ENCODE peak calls at places on chromosomes 11 and 22, in seven cellular contexts. J is heart right ventricle, B is body of pancreas, E is fibroblast of villous mesenchyme, O is IMR-90, Z is Caco-2, H is AG09319. L is an unnamed sample.
A peak's percentile ranks its signal among the peaks of the same experiment; 100 is the strongest.

GRCh38 chr11:62851807-62852522 is 12.6 kb upstream of the WDR74 start:
- DNase-seq in J (no peak), E (no peak), H (no peak), Z (no peak), B (no peak), O (no peak), L (no peak)

GRCh38 chr22:45462034-45462655 is 40.5 kb upstream of the FBLN1 start:
- DNase-seq in J (no peak), E (peak; percentile 33), Z (no peak), H (no peak), B (no peak), O (no peak), L (no peak)

GRCh38 chr11:86288776-86289507 is 13.1 kb upstream of the HIKESHI start:
- DNase-seq in H (no peak), E (no peak), O (no peak), J (no peak), B (no peak), Z (no peak), L (no peak)

GRCh38 chr11:115581871-115582639 is 77.8 kb upstream of the CADM1 start:
- DNase-seq in B (no peak), J (no peak), O (peak; percentile 5), Z (peak; percentile 70), H (no peak), E (peak; percentile 3), L (no peak)

GRCh38 chr22:21951931-21952465 is 650 bp downstream of the PPM1F start:
- DNase-seq in B (peak; percentile 51), O (peak; percentile 53), E (peak; percentile 56), H (no peak), Z (peak; percentile 70), J (peak; percentile 56), L (no peak)

GRCh38 chr11:43920598-43921419 is 21.6 kb upstream of the C11orf96 start:
- DNase-seq in B (peak; percentile 70), H (peak; percentile 90), O (peak; percentile 100), Z (peak; percentile 78), E (peak; percentile 100), J (no peak), L (peak; percentile 46)

GRCh38 chr11:416757-417621 is 2.2 kb upstream of the SIGIRR start:
- DNase-seq in E (peak; percentile 36), O (no peak), B (peak; percentile 81), Z (peak; percentile 87), J (peak; percentile 62), H (no peak), L (no peak)

GRCh38 chr11:111631034-111631665 is 28.9 kb downstream of the SIK2 start:
- DNase-seq in E (no peak), O (peak; percentile 32), H (no peak), Z (no peak), B (no peak), J (no peak), L (no peak)

GRCh38 chr11:106156290-106156937 is 79.0 kb downstream of the AASDHPPT start:
- DNase-seq in H (peak; percentile 58), E (peak; percentile 95), B (peak; percentile 68), O (peak; percentile 83), J (no peak), Z (peak; percentile 64), L (no peak)

GRCh38 chr11:58900479-58901420 is 38.5 kb upstream of the GLYATL1 start:
- DNase-seq in J (peak; percentile 64), B (peak; percentile 81), E (peak; percentile 59), O (peak; percentile 73), H (peak; percentile 27), Z (peak; percentile 90), L (no peak)
- TF ChIP-seq CTCF in J (peak; percentile 52), B (peak; percentile 42), E (peak; percentile 52), O (peak; percentile 74), H (peak; percentile 54), Z (peak; percentile 75), L (peak; percentile 51)

GRCh38 chr22:41092023-41092817 is at the start of gene EP300:
- DNase-seq in J (peak; percentile 84), H (peak; percentile 58), O (peak; percentile 68), E (peak; percentile 74), B (peak; percentile 85), Z (peak; percentile 86), L (peak; percentile 90)
- TF ChIP-seq CTCF in J (peak; percentile 29), H (peak; percentile 22), O (peak; percentile 19), E (peak; percentile 27), B (no peak), Z (peak; percentile 30), L (peak; percentile 38)

DNA sequence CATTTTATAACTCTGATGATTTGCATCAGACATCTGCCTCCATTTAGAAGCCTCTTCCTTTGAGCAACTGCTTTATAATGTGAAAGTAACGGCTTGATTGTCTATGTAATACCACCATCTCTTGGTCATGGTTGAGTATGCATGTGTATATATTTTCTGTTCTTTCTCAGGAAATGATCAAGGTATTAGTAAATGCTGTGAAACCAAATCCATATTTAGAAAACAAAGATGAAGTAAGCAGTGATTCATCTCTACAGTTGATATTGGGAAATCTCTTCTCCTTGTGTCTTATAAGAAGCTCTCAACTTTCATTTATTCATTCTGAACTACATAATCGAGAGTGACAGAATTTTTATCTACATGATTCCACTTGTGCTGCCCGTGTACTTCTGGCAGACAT is 104.6 kb upstream of the ANO3 start:
- DNase-seq in Z (no peak), J (no peak), O (peak; percentile 94), B (no peak), E (peak; percentile 89), H (peak; percentile 91), L (no peak)
- TF ChIP-seq CTCF in Z (peak; percentile 38), J (peak; percentile 47), O (peak; percentile 85), B (peak; percentile 28), E (peak; percentile 59), H (peak; percentile 52), L (peak; percentile 67)

DNA sequence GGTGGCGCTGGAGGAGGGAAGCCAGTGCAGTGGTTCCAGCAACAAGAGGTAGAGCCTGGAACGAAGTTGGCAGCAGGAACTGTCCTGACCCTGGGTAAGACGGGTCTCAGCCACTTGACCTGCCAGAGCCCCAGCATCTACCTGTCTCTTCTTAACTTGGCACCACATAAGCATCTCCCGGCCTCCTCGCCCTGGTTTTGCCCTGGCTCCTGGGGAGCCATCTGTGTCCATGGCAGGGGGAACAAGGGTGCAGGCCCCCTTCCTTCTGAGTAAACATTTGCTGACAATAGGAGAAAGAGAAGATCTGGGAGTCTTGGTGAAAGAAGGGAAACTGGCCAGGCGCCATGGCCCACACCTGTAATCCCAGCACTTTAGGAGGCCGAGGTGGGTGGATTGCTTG is 12.8 kb downstream of the P2RY2 start:
- DNase-seq in E (no peak), Z (peak; percentile 25), B (no peak), H (no peak), O (no peak), J (no peak), L (no peak)
- TF ChIP-seq CTCF in E (no peak), Z (no peak), B (no peak), H (no peak), O (no peak), J (no peak), L (no peak)

DNA sequence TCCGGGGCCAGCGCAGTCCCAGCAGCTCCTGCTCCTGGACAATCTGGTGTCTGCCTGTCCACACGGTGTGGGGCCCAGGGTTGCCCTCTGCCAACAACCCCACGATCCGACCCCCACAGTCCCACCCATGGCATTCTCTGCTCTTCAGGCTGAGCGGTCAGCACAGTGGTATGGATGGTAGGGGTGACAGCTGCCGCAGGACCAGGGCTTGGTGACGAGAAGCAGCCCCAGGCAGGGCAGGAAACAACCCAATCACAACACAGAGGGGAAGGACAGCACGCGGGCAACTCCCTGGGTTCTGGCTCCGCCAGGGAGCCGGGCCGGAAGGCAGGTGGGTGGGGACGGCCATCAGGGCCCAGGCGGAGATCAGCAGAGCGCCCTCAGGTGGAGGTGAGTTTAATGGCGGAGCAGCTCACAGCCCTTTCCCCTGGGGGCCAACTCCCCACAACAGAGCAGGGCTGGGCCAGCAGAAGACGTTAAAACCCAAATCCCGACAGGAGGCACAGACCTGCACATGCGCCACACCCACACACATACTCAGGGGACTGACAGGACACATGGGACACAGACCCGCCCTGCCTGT is 5.3 kb upstream of the CHADL start:
- DNase-seq in E (no peak), J (no peak), O (no peak), B (no peak), H (no peak), Z (no peak), L (no peak)
- TF ChIP-seq CTCF in E (peak; percentile 4), J (no peak), O (no peak), B (no peak), H (no peak), Z (no peak), L (no peak)

GRCh38 chr11:88886796-88887195 is 179.0 kb downstream of the GRM5 start:
- DNase-seq in B (no peak), Z (peak; percentile 57), H (no peak), J (no peak), E (peak; percentile 8), O (peak; percentile 46), L (no peak)
- TF ChIP-seq CTCF in B (no peak), Z (peak; percentile 49), H (peak; percentile 44), J (no peak), E (peak; percentile 18), O (peak; percentile 57), L (no peak)

DNA sequence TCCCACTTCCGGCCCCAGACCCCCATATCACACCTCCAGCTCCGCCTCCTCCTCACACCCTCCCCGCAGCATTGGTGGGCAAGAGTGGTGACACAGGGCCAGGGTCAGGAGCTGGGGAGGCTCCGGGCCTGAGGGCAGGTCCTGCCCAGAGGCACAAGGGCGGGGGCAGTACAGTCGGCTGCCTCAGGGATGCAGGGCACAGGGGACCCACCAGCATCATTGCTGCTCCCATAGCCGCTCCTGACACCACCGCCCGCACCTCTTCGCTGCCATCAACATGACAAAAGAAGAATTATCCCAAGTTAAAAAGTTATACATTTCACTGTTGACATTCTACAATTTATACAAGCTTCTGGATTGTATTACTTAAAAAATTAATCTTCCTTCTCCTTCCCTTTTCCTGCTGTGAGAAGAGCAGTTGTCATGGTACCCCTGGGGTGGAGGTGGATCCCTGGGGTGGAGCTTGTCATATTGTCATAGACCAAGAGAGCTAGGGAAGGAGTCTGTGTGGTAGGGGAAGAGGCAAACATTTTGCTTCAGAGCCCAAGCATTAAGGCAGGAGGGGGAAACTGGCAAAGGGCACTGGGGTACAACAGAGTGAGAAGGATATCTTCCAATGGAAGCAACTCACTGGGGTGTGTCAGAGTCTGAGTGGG is 4.1 kb downstream of the SBF2 start:
- DNase-seq in J (no peak), H (no peak), E (no peak), Z (no peak), O (no peak), B (no peak), L (no peak)
- TF ChIP-seq CTCF in J (no peak), H (no peak), E (no peak), Z (no peak), O (no peak), B (no peak), L (no peak)

GRCh38 chr22:50525104-50525958 is at the start of gene SCO2:
- DNase-seq in O (peak; percentile 97), H (peak; percentile 94), Z (peak; percentile 96), B (peak; percentile 97), J (peak; percentile 98), E (peak; percentile 97), L (peak; percentile 99)

GRCh38 chr22:50526849-50527801 is 1.7 kb upstream of the SCO2 start:
- DNase-seq in H (no peak), E (peak; percentile 63), B (peak; percentile 65), O (no peak), Z (peak; percentile 71), J (peak; percentile 67), L (no peak)

GRCh38 chr22:50524664-50525103 is 714 bp downstream of the SCO2 start:
- DNase-seq in B (no peak), O (no peak), H (no peak), E (no peak), Z (peak; percentile 72), J (no peak), L (no peak)

GRCh38 chr22:50527921-50528681 is 1.7 kb downstream of the TYMP start:
- DNase-seq in E (no peak), O (no peak), B (no peak), Z (peak; percentile 28), J (no peak), H (no peak), L (no peak)

GRCh38 chr22:50525991-50526848 is 822 bp upstream of the SCO2 start:
- DNase-seq in O (peak; percentile 64), J (peak; percentile 87), E (peak; percentile 73), Z (peak; percentile 83), B (peak; percentile 85), H (no peak), L (peak; percentile 92)
- TF ChIP-seq CTCF in O (peak; percentile 64), J (peak; percentile 64), E (peak; percentile 53), Z (peak; percentile 32), B (peak; percentile 46), H (peak; percentile 37), L (peak; percentile 75)